ENCODE peak calls at places on chromosomes 1 and 21, in four cellular contexts. One of them, this sample, is unnamed.
A peak's percentile ranks its signal among the peaks of the same experiment; 100 is the strongest.

GRCh38 chr1:95146637-95147036 is 29.5 kb downstream of the TLCD4 start:
- DNase-seq in keratinocyte: no peak
- DNase-seq in HFF-Myc: no peak
- DNase-seq in tibial artery: no peak
- DNase-seq in this sample: no peak

GRCh38 chr1:81594211-81594610 is 206.5 kb upstream of the ADGRL2 start:
- DNase-seq in keratinocyte: no peak
- DNase-seq in HFF-Myc: no peak
- DNase-seq in tibial artery: no peak
- DNase-seq in this sample: no peak

GRCh38 chr1:25469177-25469576 is 38.5 kb downstream of the MACO1 start:
- DNase-seq in keratinocyte: peak; percentile 1
- DNase-seq in HFF-Myc: no peak
- DNase-seq in tibial artery: no peak
- DNase-seq in this sample: no peak

GRCh38 chr1:94095112-94095637 is 25.8 kb downstream of the ABCA4 start:
- DNase-seq in keratinocyte: no peak
- DNase-seq in HFF-Myc: peak; percentile 36
- DNase-seq in tibial artery: peak; percentile 80
- DNase-seq in this sample: peak; percentile 63

GRCh38 chr1:39255212-39255611 is 50.7 kb downstream of the MACF1 start:
- DNase-seq in keratinocyte: no peak
- DNase-seq in HFF-Myc: no peak
- DNase-seq in tibial artery: no peak
- DNase-seq in this sample: no peak

GRCh38 chr21:29182674-29183073 is 52.2 kb downstream of the MAP3K7CL start:
- DNase-seq in keratinocyte: no peak
- DNase-seq in HFF-Myc: no peak
- DNase-seq in tibial artery: no peak
- DNase-seq in this sample: no peak

GRCh38 chr21:33908760-33909159 is 6.8 kb downstream of the ATP5PO start:
- DNase-seq in keratinocyte: no peak
- DNase-seq in HFF-Myc: no peak
- DNase-seq in tibial artery: no peak
- DNase-seq in this sample: no peak

GRCh38 chr1:60055336-60055735 is 18.2 kb downstream of the C1orf87 start:
- DNase-seq in keratinocyte: no peak
- DNase-seq in HFF-Myc: no peak
- DNase-seq in tibial artery: no peak
- DNase-seq in this sample: no peak

GRCh38 chr1:27563407-27564263 is 40.3 kb downstream of the AHDC1 start:
- DNase-seq in keratinocyte: no peak
- DNase-seq in HFF-Myc: no peak
- DNase-seq in tibial artery: peak; percentile 77
- DNase-seq in this sample: no peak

GRCh38 chr1:41359211-41360073 is 1.8 kb upstream of the FOXO6 start:
- DNase-seq in keratinocyte: no peak
- DNase-seq in HFF-Myc: no peak
- DNase-seq in tibial artery: no peak
- DNase-seq in this sample: no peak

GRCh38 chr1:205449254-205449749 is 6.5 kb downstream of the BLACAT1 start:
- DNase-seq in keratinocyte: no peak
- DNase-seq in HFF-Myc: no peak
- DNase-seq in tibial artery: no peak
- DNase-seq in this sample: no peak

GRCh38 chr1:205451202-205451601 is 4.6 kb downstream of the BLACAT1 start:
- DNase-seq in keratinocyte: peak; percentile 63
- DNase-seq in HFF-Myc: no peak
- DNase-seq in tibial artery: no peak
- DNase-seq in this sample: no peak

GRCh38 chr1:205450448-205450847 is 5.4 kb downstream of the BLACAT1 start:
- DNase-seq in keratinocyte: no peak
- DNase-seq in HFF-Myc: no peak
- DNase-seq in tibial artery: no peak
- DNase-seq in this sample: no peak

GRCh38 chr1:205448540-205449253 is 7.1 kb downstream of the BLACAT1 start:
- DNase-seq in keratinocyte: no peak
- DNase-seq in HFF-Myc: no peak
- DNase-seq in tibial artery: no peak
- DNase-seq in this sample: no peak

DNA sequence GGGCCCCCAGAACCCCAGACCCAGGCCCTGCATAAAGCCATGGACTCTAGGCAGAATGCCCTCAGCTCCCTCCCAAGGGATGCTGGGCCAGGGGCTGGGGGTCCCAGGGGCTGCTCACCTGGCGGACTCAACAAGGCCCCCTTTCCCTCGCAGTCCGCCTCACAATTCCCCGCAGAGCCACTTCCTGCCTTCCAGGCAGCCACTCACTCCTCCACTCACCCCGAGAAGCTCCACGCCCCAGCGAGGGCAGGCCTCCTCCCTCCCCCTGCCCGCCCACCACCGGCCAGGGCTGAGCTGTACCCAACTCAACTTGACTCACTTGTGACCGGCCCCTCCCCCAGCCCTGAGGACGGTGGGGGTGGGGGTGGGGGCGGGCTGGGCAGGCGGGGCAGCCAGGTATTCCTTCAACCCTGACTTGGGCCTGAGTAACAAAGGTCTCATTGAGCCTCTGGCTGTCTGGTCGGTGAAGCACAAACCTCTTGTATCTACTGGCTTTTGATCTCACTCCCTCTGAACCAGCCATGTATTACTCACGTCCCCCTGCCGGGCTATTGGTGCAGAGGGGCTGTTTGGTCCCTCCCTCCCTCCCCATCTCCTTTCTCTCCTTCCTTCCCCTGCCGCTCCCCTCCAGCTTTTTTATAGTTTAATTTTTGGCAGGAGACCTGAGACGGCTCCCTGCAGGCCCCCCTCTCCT is 5.9 kb downstream of the BLACAT1 start:
- DNase-seq in keratinocyte: peak; percentile 98
- DNase-seq in HFF-Myc: no peak
- DNase-seq in tibial artery: no peak
- DNase-seq in this sample: no peak
- H3K4me3 ChIP-seq in keratinocyte: peak overlapping the region; percentile 87
- H3K4me3 ChIP-seq in HFF-Myc: no peak overlapping the region
- H3K4me3 ChIP-seq in tibial artery: no peak overlapping the region
- H3K4me3 ChIP-seq in this sample: no peak overlapping the region

DNA sequence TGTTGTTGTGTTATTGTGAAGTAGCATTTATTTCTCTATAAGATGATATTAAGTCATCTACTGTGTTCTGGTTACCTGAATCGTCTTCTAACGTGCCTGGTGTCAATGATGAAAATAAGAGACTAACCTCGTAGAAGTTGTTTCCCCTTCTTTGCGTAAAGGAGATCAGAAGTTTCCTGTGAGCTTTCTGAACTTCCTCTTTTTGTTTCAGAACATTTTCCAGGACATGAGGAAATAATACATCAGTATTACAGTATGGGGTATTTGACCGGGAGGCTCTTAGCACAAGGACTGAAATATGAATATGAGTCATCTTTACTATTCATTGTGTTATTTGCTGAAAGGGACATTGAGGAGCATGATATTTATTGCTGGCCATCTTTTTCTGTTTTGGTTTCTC is 1.3 kb downstream of the ST6GALNAC3 start:
- DNase-seq in keratinocyte: no peak
- DNase-seq in HFF-Myc: no peak
- DNase-seq in tibial artery: no peak
- DNase-seq in this sample: no peak
- H3K4me3 ChIP-seq in keratinocyte: no peak overlapping the region
- H3K4me3 ChIP-seq in HFF-Myc: no peak overlapping the region
- H3K4me3 ChIP-seq in tibial artery: peak overlapping the region; percentile 56
- H3K4me3 ChIP-seq in this sample: no peak overlapping the region

GRCh38 chr1:101407505-101408211 is 170.8 kb downstream of the S1PR1 start:
- DNase-seq in keratinocyte: no peak
- DNase-seq in HFF-Myc: no peak
- DNase-seq in tibial artery: no peak
- DNase-seq in this sample: no peak
- H3K4me3 ChIP-seq in keratinocyte: no peak overlapping the region
- H3K4me3 ChIP-seq in HFF-Myc: no peak overlapping the region
- H3K4me3 ChIP-seq in tibial artery: no peak overlapping the region
- H3K4me3 ChIP-seq in this sample: no peak overlapping the region

GRCh38 chr1:179743679-179744400 is 749 bp downstream of the FAM163A start:
- DNase-seq in keratinocyte: no peak
- DNase-seq in HFF-Myc: no peak
- DNase-seq in tibial artery: no peak
- DNase-seq in this sample: no peak

GRCh38 chr1:179742291-179742690 is 800 bp upstream of the FAM163A start:
- DNase-seq in keratinocyte: no peak
- DNase-seq in HFF-Myc: no peak
- DNase-seq in tibial artery: no peak
- DNase-seq in this sample: no peak

GRCh38 chr1:179745131-179745611 is 2.1 kb downstream of the FAM163A start:
- DNase-seq in keratinocyte: no peak
- DNase-seq in HFF-Myc: no peak
- DNase-seq in tibial artery: no peak
- DNase-seq in this sample: no peak

GRCh38 chr1:179744401-179745130 is 1.5 kb downstream of the FAM163A start:
- DNase-seq in keratinocyte: no peak
- DNase-seq in HFF-Myc: no peak
- DNase-seq in tibial artery: no peak
- DNase-seq in this sample: no peak

DNA sequence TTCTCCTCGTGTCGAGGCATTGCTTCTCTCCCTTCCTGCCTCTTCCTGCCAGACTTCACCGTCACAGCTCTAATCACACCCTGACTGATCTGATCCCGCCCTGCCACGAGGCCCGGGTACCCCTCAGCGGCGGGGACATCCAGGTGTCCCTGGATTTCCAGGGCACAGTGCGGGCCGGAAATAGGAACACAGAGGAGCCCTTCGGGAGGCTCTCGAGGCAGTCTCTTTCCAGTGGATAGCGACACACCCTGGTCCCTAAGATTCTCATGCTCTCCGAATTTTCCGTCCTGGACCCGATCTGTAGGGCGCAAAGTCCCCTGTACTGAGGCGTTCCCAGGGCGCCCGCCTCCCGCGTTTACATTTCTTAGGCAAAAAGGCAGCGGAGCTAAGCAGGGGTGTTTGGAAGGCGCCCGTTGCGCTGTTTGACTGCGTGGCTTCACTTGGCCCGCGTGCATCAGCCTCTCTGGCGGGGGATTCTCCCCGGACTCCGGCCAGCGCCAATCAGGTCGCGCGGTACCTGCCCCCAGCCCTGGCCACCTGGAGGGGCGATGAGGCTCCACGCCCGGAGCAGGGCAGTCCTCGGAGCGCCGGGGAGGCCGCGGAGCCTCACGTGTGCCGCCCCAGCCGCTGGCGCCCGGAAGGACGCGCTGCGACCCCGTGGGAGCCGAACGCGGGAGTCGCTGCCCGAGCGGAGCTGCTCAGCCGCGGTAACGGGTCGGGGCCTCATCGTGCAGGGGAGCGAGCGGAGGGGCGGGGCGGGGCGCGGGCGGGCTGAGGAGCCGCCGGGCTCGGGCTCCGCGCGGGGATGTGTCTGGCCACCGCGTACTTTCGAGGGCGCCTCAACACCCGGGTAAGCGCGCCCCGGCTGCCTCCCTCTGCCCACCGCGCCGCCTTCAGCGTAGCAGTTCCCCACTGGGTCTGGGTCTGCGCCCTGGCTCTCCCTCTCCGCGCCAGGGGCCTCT is at the start of gene FAM163A:
- DNase-seq in keratinocyte: no peak
- DNase-seq in HFF-Myc: no peak
- DNase-seq in tibial artery: no peak
- DNase-seq in this sample: no peak
- H3K4me3 ChIP-seq in keratinocyte: no peak within 1 kb of the TSS
- H3K4me3 ChIP-seq in HFF-Myc: no peak within 1 kb of the TSS
- H3K4me3 ChIP-seq in tibial artery: peak within 1 kb of the TSS; percentile 44
- H3K4me3 ChIP-seq in this sample: no peak within 1 kb of the TSS

DNA sequence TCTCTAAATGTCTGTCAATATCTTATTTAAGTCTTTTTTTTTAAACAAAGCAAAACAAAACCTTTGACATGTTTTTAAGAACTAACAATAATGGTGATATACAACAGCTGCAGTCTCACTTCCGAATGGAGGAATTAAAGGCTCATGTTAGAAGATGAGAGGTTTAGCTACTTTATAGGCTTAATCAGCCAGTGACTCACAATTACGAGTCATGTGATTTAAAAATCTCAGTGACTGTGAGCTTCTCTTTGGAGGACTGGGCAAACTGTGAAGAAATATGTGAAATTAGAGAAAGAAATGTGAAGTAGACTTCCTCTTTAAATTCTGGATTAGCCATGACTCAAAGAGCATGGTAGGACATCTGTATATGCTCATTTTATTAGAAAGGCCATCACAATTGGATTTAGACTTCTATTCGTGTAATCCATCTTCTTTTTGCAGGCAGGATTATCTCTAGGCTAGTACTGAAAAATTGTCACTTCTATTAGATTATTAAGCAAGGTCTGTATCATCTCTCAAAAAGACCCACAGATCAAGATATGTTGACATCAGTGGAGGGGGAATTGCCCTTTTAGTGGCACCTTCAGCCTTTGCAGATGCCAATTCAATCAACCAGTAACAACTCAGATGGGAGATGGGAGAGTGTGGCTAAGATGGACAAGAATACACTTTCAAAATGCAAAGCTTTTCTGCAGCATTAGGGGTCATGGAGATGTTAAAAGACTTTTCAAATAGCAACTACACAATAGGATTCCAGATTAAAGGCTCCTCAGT is 28.6 kb downstream of the KCNA3 start:
- DNase-seq in keratinocyte: peak; percentile 7
- DNase-seq in HFF-Myc: no peak
- DNase-seq in tibial artery: no peak
- DNase-seq in this sample: no peak
- H3K4me3 ChIP-seq in keratinocyte: no peak overlapping the region
- H3K4me3 ChIP-seq in HFF-Myc: no peak overlapping the region
- H3K4me3 ChIP-seq in tibial artery: no peak overlapping the region
- H3K4me3 ChIP-seq in this sample: no peak overlapping the region